ENCODE peak calls at places on chromosome 12, in five cellular contexts. T is bronchial epithelial cell, S is upper lobe of left lung, E is aorta, G is GM23248. B is an unnamed sample. For H3K36me3, the result is how much of the 10 kb centered on the place peaks cover.

GRCh38 chr12:103986823-103987222 is 21.2 kb downstream of the TDG start:
- DNase-seq in T (no peak), S (no peak), E (no peak), G (peak), B (no peak)

GRCh38 chr12:4143909-4144308 is 129.7 kb upstream of the CCND2 start:
- DNase-seq in T (no peak), S (no peak), E (no peak), G (no peak), B (no peak)

GRCh38 chr12:129772463-129773169 is 131.2 kb downstream of the TMEM132D start:
- DNase-seq in T (no peak), S (no peak), E (no peak), G (no peak), B (no peak)

GRCh38 chr12:69102856-69103255 is 136.5 kb upstream of the CPSF6 start:
- DNase-seq in T (no peak), S (no peak), E (no peak), G (no peak), B (no peak)

GRCh38 chr12:123472438-123472849 is 14.5 kb downstream of the SNRNP35 start:
- DNase-seq in T (no peak), S (no peak), E (peak), G (no peak), B (no peak)

GRCh38 chr12:122975790-122976647 is 975 bp downstream of the OGFOD2 start:
- DNase-seq in T (peak), S (no peak), E (no peak), G (peak), B (no peak)

GRCh38 chr12:1611775-1612174 is 17.3 kb upstream of the WNT5B start:
- DNase-seq in T (peak), S (no peak), E (no peak), G (peak), B (no peak)

GRCh38 chr12:93766802-93767523 is 89.8 kb downstream of the CRADD start:
- DNase-seq in T (peak), S (no peak), E (no peak), G (peak), B (no peak)

GRCh38 chr12:4440187-4440941 is 5.3 kb downstream of the FGF6 start:
- DNase-seq in T (no peak), S (no peak), E (no peak), G (no peak), B (no peak)

GRCh38 chr12:43692064-43692463 is 66.5 kb downstream of the PUS7L start:
- DNase-seq in T (peak), S (no peak), E (no peak), G (peak), B (no peak)

GRCh38 chr12:69350002-69350626 is 1.9 kb downstream of the LYZ start:
- DNase-seq in T (no peak), S (no peak), E (no peak), G (no peak), B (no peak)

GRCh38 chr12:110846615-110847566 is at the start of gene CCDC63:
- DNase-seq in T (no peak), S (peak), E (peak), G (peak), B (peak)

GRCh38 chr12:79247494-79247893 is 382.9 kb downstream of the SYT1 start:
- DNase-seq in T (no peak), S (no peak), E (no peak), G (no peak), B (no peak)

GRCh38 chr12:124388038-124388676 is 93.3 kb downstream of the RFLNA start:
- DNase-seq in T (no peak), S (no peak), E (no peak), G (peak), B (no peak)

GRCh38 chr12:123286997-123287396 is 15.3 kb upstream of the CDK2AP1 start:
- DNase-seq in T (no peak), S (no peak), E (no peak), G (no peak), B (no peak)

GRCh38 chr12:132159555-132160003 is 15.3 kb downstream of the NOC4L start:
- DNase-seq in T (no peak), S (no peak), E (peak), G (no peak), B (no peak)

DNA sequence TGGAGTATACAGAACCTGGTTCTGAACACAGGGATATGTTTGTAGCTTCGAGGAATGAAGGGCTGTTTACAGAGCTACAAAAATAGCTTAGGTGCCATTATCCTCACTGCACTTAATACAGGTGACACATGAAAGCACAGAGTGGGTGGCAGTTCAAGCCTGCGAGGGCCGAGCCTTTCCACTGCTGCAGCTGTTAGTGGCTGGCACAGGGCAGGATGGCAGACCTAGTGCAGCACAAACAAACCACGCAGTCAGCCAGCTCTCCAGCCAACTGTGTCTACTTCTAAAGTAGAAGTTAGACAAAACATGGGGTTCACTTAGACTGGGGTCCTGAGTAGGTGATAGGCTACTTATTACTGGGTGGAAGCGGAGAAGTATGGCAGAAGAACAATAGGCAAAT is 95.4 kb downstream of the DUSP16 start:
- DNase-seq in T (no peak), S (no peak), E (no peak), G (no peak), B (no peak)
- H3K36me3 ChIP-seq in T (under half), S (under half), E (under half), G (under half), B (under half)

GRCh38 chr12:126967152-126967551 is 1299.8 kb upstream of the TMEM132C start:
- DNase-seq in T (no peak), S (no peak), E (no peak), G (no peak), B (no peak)
- H3K36me3 ChIP-seq in T (under half), S (under half), E (under half), G (under half), B (under half)

DNA sequence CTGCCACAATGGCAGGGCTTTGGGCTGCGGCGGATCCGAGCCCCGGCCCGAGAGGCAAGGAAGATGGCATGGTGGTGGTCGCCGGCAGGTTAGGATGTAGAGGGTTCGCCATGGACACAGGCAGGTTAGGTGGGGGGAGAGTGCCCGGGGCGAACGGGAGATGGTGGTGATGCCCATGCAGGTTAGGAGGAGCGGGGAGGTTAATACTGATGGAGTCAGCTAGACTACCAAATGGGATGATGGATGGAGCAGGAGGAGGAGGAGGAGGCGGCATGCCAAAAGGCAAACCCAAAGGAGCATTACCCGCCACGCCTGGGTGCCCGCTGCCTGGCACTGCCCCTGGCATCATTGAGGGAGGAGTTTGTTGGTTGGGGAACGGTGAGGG is 6.2 kb downstream of the MYL6 start:
- DNase-seq in T (no peak), S (peak), E (peak), G (no peak), B (no peak)
- H3K36me3 ChIP-seq in T (under half), S (half or more), E (under half), G (under half), B (under half)

DNA sequence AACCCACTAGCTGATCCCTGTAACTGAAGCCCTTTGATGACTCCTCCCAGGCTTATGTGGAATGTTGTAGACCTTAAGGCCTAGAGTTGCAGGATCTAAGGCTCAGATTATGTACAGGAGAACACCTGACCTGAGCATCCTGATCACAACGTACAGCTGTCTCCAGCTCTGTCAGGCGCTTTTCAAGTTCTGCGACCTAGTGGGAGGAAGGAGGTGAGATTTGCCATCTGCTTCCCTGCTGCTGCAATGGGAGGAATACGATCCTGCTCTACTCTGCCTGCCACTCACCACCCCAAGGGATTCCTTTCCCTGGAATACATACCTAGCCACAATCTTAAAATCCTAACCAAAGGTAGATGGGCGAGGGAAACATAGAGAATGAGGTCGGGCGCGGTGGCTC is 10.5 kb downstream of the MBD6 start:
- DNase-seq in T (no peak), S (no peak), E (no peak), G (no peak), B (no peak)
- H3K36me3 ChIP-seq in T (under half), S (half or more), E (under half), G (half or more), B (under half)

DNA sequence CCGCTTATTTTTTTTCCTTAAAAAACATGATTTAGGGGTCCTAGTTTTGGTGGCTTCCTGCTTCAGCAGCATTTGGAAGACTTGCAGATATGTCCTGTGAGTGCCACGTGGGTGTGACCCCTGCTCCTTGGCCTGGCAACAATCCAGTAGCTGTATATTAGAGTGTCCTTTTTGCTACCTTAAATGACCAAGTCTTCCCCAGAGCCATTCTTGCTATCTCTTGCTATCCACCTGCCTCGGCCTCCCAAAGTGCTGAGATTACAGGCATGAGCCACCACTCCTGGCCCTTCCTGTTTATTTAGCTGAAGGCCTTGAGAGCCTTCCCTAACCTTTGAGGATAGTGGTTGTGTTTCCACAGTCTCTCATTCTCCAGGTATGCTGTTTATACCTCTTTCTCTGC is 17.0 kb downstream of the TPCN1 start:
- DNase-seq in T (no peak), S (no peak), E (no peak), G (no peak), B (no peak)
- H3K36me3 ChIP-seq in T (under half), S (under half), E (under half), G (under half), B (under half)

GRCh38 chr12:49051373-49051764 is 9.2 kb downstream of the KMT2D start:
- DNase-seq in T (no peak), S (peak), E (peak), G (no peak), B (no peak)
- H3K36me3 ChIP-seq in T (half or more), S (half or more), E (under half), G (under half), B (under half)

DNA sequence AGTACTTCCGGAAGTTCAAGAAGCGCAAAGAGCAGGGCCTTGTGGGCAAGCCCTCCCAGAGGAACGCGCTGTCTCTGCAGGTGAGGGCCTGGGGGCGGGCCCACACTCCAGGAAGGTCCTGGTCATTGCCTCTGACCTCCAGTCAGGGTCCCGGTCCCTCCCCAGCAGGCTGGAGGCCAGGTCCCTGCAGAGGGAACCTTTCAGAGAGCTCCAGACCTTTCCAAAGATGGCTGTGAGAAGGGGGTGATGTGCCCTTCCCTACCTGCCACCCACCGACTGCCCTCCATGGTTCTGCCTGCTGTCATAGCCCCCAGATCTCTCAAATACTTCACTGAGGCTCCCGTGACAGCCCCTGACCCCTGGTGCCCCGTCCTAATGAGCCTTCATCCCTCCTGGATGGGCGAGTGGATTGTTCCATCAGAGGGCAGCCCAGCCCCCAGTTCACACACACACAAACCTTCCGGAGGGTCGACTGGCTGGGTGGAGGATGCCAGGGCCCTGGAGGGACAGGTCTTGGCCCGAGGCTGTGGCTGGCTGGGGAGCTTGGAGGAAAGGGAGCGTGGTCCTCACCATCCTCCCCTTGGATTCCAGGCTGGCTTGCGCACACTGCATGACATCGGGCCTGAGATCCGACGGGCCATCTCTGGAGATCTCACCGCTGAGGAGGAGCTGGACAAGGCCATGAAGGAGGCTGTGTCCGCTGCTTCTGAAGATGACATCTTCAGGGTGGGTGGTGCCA is 117.5 kb upstream of the FKBP4 start:
- DNase-seq in T (no peak), S (peak), E (no peak), G (no peak), B (no peak)
- H3K36me3 ChIP-seq in T (under half), S (under half), E (under half), G (under half), B (under half)

GRCh38 chr12:96294831-96295230 is 100.7 kb downstream of the ELK3 start:
- DNase-seq in T (no peak), S (no peak), E (no peak), G (no peak), B (no peak)

GRCh38 chr12:96300064-96300463 is 100.2 kb downstream of the CDK17 start:
- DNase-seq in T (peak), S (no peak), E (no peak), G (no peak), B (no peak)

GRCh38 chr12:96301732-96302131 is 98.5 kb downstream of the CDK17 start:
- DNase-seq in T (no peak), S (no peak), E (no peak), G (no peak), B (no peak)

GRCh38 chr12:96295532-96296160 is 101.5 kb downstream of the ELK3 start:
- DNase-seq in T (no peak), S (no peak), E (no peak), G (no peak), B (no peak)

DNA sequence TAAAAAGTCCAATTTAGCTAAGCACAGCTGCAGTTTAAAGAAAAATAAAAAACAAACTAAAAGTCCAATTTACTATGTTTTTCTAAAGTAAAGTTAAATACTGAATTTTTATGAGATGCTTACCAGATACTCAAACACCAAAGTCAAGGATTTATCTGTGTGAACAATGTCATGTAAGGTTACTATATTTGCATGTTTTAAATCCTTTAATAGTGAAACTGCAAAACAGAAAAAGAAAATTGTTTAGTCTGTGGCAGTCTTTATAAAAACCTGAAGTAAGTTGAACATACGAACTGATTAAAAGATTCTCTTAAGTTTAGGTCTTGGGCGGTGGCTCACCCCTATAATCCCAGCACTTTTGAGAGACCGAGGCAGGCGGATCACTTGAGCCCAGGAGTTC is 102.7 kb downstream of the CDK17 start:
- DNase-seq in T (no peak), S (no peak), E (no peak), G (no peak), B (no peak)
- H3K36me3 ChIP-seq in T (under half), S (under half), E (under half), G (half or more), B (under half)

GRCh38 chr12:113291586-113291985 is 43.3 kb downstream of the SLC8B1 start:
- DNase-seq in T (no peak), S (no peak), E (no peak), G (no peak), B (no peak)

GRCh38 chr12:113286712-113287111 is 48.2 kb downstream of the SLC8B1 start:
- DNase-seq in T (no peak), S (no peak), E (no peak), G (no peak), B (no peak)

GRCh38 chr12:113287899-113288282 is 47.0 kb downstream of the SLC8B1 start:
- DNase-seq in T (no peak), S (no peak), E (no peak), G (no peak), B (no peak)

GRCh38 chr12:113287146-113287898 is 47.6 kb downstream of the SLC8B1 start:
- DNase-seq in T (no peak), S (no peak), E (no peak), G (no peak), B (no peak)

GRCh38 chr12:113289361-113289760 is 45.5 kb downstream of the SLC8B1 start:
- DNase-seq in T (no peak), S (no peak), E (no peak), G (no peak), B (no peak)
- H3K36me3 ChIP-seq in T (under half), S (half or more), E (under half), G (under half), B (under half)

GRCh38 chr12:108806350-108806749 is 51.0 kb downstream of the SSH1 start:
- DNase-seq in T (no peak), S (no peak), E (peak), G (peak), B (no peak)
- H3K36me3 ChIP-seq in T (half or more), S (half or more), E (under half), G (under half), B (under half)

B was measured in breast epithelium.